ENCODE peak calls at places on chromosomes 4 and X, in eight cellular contexts. K is heart right ventricle, L is AG20443, O is ELF-1, J is NCI-H1092, Y is MV-4-11, D is activated T-helper 1 cell treated with Interleukin-2 at 50 U/mL for 16 hours, C is mucosa of descending colon. A is an unnamed sample.

GRCh38 chr4:88219099-88219498 is 60.7 kb upstream of the ABCG2 start:
- DNase-seq in K (no peak), L (peak; percentile 47), O (no peak), J (peak; percentile 1), Y (peak; percentile 51), D (no peak), C (no peak), A (peak; percentile 67)

GRCh38 chrX:130688360-130688759 is 214.6 kb downstream of the ENOX2 start:
- DNase-seq in K (no peak), L (no peak), O (no peak), J (no peak), Y (peak; percentile 65), D (no peak), C (no peak), A (no peak)

GRCh38 chrX:2609431-2610238 is 81.5 kb upstream of the CD99 start:
- DNase-seq in K (no peak), L (no peak), O (peak; percentile 38), J (no peak), Y (no peak), D (no peak), C (no peak), A (no peak)

GRCh38 chr4:8583655-8584025 is 3.4 kb downstream of the GPR78 start:
- DNase-seq in K (no peak), L (no peak), O (no peak), J (no peak), Y (no peak), D (no peak), C (no peak), A (no peak)

GRCh38 chr4:94746746-94747145 is 11.0 kb upstream of the BMPR1B start:
- DNase-seq in K (no peak), L (no peak), O (no peak), J (no peak), Y (no peak), D (no peak), C (no peak), A (no peak)

GRCh38 chr4:158446106-158446505 is 75.6 kb upstream of the RXFP1 start:
- DNase-seq in K (no peak), L (peak; percentile 21), O (no peak), J (no peak), Y (no peak), D (no peak), C (no peak), A (peak; percentile 49)

GRCh38 chr4:150315175-150315574 is 236.9 kb downstream of the DCLK2 start:
- DNase-seq in K (no peak), L (no peak), O (no peak), J (no peak), Y (no peak), D (no peak), C (no peak), A (no peak)

GRCh38 chrX:11137543-11138139 is 26.5 kb downstream of the HCCS start:
- DNase-seq in K (no peak), L (peak; percentile 11), O (no peak), J (no peak), Y (peak; percentile 13), D (no peak), C (no peak), A (peak; percentile 23)

GRCh38 chr4:24770111-24770584 is 25.2 kb upstream of the SOD3 start:
- DNase-seq in K (no peak), L (peak; percentile 71), O (no peak), J (no peak), Y (peak; percentile 95), D (no peak), C (no peak), A (peak; percentile 64)

GRCh38 chr4:39978378-39978775 is 666 bp upstream of the PDS5A start:
- DNase-seq in K (no peak), L (no peak), O (no peak), J (no peak), Y (no peak), D (no peak), C (no peak), A (no peak)

GRCh38 chrX:116198810-116199209 is 28.3 kb downstream of the AGTR2 start:
- DNase-seq in K (no peak), L (no peak), O (no peak), J (no peak), Y (no peak), D (no peak), C (no peak), A (no peak)

GRCh38 chrX:129779747-129780146 is at the start of gene SASH3:
- DNase-seq in K (peak; percentile 38), L (no peak), O (no peak), J (no peak), Y (peak; percentile 77), D (peak; percentile 55), C (peak; percentile 86), A (no peak)

GRCh38 chr4:154743683-154744340 is at the start of gene LRAT:
- DNase-seq in K (peak; percentile 17), L (peak; percentile 66), O (peak; percentile 90), J (no peak), Y (no peak), D (no peak), C (peak; percentile 72), A (peak; percentile 48)

GRCh38 chrX:124208675-124209074 is 123.8 kb upstream of the TEX13D start:
- DNase-seq in K (no peak), L (no peak), O (no peak), J (no peak), Y (peak; percentile 83), D (no peak), C (no peak), A (no peak)

GRCh38 chr4:110108960-110109359 is 89.5 kb downstream of the ELOVL6 start:
- DNase-seq in K (no peak), L (no peak), O (no peak), J (no peak), Y (no peak), D (no peak), C (no peak), A (no peak)

GRCh38 chrX:137684591-137684990 is 118.7 kb downstream of the ZIC3 start:
- DNase-seq in K (no peak), L (no peak), O (no peak), J (no peak), Y (no peak), D (no peak), C (no peak), A (no peak)

GRCh38 chr4:94306713-94307112 is 35.9 kb downstream of the HPGDS start:
- DNase-seq in K (no peak), L (no peak), O (no peak), J (no peak), Y (no peak), D (no peak), C (no peak), A (no peak)

GRCh38 chr4:102823897-102824296 is 3.5 kb downstream of the UBE2D3 start:
- DNase-seq in K (no peak), L (no peak), O (no peak), J (no peak), Y (no peak), D (no peak), C (no peak), A (peak; percentile 11)

GRCh38 chrX:31845003-31845402 is 773.2 kb upstream of the FTHL17 start:
- DNase-seq in K (no peak), L (no peak), O (no peak), J (no peak), Y (no peak), D (no peak), C (no peak), A (no peak)

GRCh38 chr4:6331018-6331417 is 61.4 kb downstream of the WFS1 start:
- DNase-seq in K (no peak), L (peak; percentile 37), O (peak; percentile 67), J (no peak), Y (no peak), D (no peak), C (no peak), A (peak; percentile 59)

GRCh38 chr4:150209140-150209829 is 131.0 kb downstream of the DCLK2 start:
- DNase-seq in K (peak; percentile 60), L (peak; percentile 61), O (peak; percentile 62), J (peak; percentile 21), Y (peak; percentile 18), D (no peak), C (no peak), A (peak; percentile 54)

GRCh38 chr4:73600917-73601316 is 19.3 kb downstream of the RASSF6 start:
- DNase-seq in K (no peak), L (no peak), O (no peak), J (no peak), Y (no peak), D (no peak), C (no peak), A (no peak)

GRCh38 chr4:13166214-13166613 is 317.9 kb downstream of the RAB28 start:
- DNase-seq in K (no peak), L (no peak), O (no peak), J (no peak), Y (no peak), D (no peak), C (no peak), A (no peak)

A was measured in GM03348.